ENCODE peak calls at places on chromosomes 5 and 9, in seven cellular contexts. O is GM03348, Q is T-helper 22 cell, V is HuH-7, N is activated B cell treated with CpG ODN at 0.5 μM for 24 hours, H is GM10248, E is AG09319. P is an unnamed sample.

GRCh38 chr9:2494571-2494970 is 127.0 kb upstream of the VLDLR start:
- DNase-seq in V (no peak), H (no peak), O (peak), Q (no peak), N (no peak), E (peak), P (peak)

GRCh38 chr5:92916036-92916435 is 665.0 kb downstream of the NR2F1-AS1 start:
- DNase-seq in N (no peak), H (no peak), E (peak), V (no peak), O (peak), Q (no peak), P (no peak)

GRCh38 chr9:114856210-114856941 is 50.5 kb upstream of the TNFSF15 start:
- DNase-seq in N (no peak), E (peak), O (peak), V (no peak), H (no peak), Q (no peak), P (peak)

GRCh38 chr9:98504883-98505282 is 203.9 kb downstream of the GABBR2 start:
- DNase-seq in O (no peak), Q (no peak), H (no peak), E (no peak), V (no peak), N (no peak), P (no peak)

GRCh38 chr5:173581408-173582197 is 34.8 kb downstream of the BOD1 start:
- DNase-seq in O (peak), V (peak), Q (no peak), E (no peak), N (no peak), H (peak), P (peak)

GRCh38 chr5:98416541-98416940 is 356.9 kb upstream of the RGMB start:
- DNase-seq in H (no peak), N (no peak), E (no peak), V (no peak), Q (no peak), O (no peak), P (no peak)

GRCh38 chr9:137757613-137758029 is 120.0 kb upstream of the CACNA1B start:
- DNase-seq in Q (no peak), N (peak), O (peak), H (peak), V (no peak), E (no peak), P (peak)

GRCh38 chr5:176133289-176133870 is 104.8 kb upstream of the SIMC1 start:
- DNase-seq in O (no peak), H (no peak), V (no peak), Q (no peak), E (no peak), N (no peak), P (no peak)

GRCh38 chr9:137021979-137022619 is 5.9 kb downstream of the ABCA2 start:
- DNase-seq in O (peak), V (peak), H (peak), Q (peak), E (no peak), N (no peak), P (peak)

GRCh38 chr5:107542831-107543231 is 127.9 kb downstream of the EFNA5 start:
- DNase-seq in O (peak), H (no peak), E (peak), V (peak), N (no peak), Q (no peak), P (peak)

GRCh38 chr5:69517763-69518212 is 25.2 kb downstream of the OCLN start:
- DNase-seq in V (peak), N (no peak), E (no peak), O (no peak), H (no peak), Q (no peak), P (peak)

GRCh38 chr5:109690456-109691247 is 925 bp downstream of the MAN2A1 start:
- DNase-seq in Q (peak), E (peak), H (peak), N (peak), O (peak), V (peak), P (peak)

GRCh38 chr9:22452415-22453010 is 5.9 kb downstream of the DMRTA1 start:
- DNase-seq in E (no peak), V (no peak), N (no peak), Q (no peak), H (no peak), O (peak), P (peak)

GRCh38 chr9:125700791-125701190 is 6.2 kb downstream of the MAPKAP1 start:
- DNase-seq in H (peak), N (peak), Q (no peak), E (no peak), V (no peak), O (peak), P (no peak)

GRCh38 chr9:89743576-89744254 is 138.9 kb downstream of the GADD45G start:
- DNase-seq in E (no peak), N (no peak), O (no peak), V (no peak), H (peak), Q (peak), P (no peak)

GRCh38 chr5:125634242-125634835 is 788.9 kb upstream of the GRAMD2B start:
- DNase-seq in E (no peak), N (no peak), V (no peak), O (no peak), H (no peak), Q (no peak), P (no peak)

GRCh38 chr5:44401611-44402010 is 12.4 kb upstream of the FGF10 start:
- DNase-seq in V (no peak), H (no peak), O (no peak), N (no peak), Q (no peak), E (no peak), P (no peak)

GRCh38 chr9:32551491-32552049 is 557 bp upstream of the SMIM27 start:
- DNase-seq in H (peak), V (peak), Q (no peak), O (peak), E (no peak), N (peak), P (peak)

GRCh38 chr9:122263699-122264349 is 816 bp downstream of the RBM18 start:
- DNase-seq in Q (no peak), H (no peak), V (no peak), E (no peak), O (peak), N (no peak), P (no peak)

GRCh38 chr5:10140195-10140973 is 109.3 kb downstream of the ATPSCKMT start:
- DNase-seq in O (peak), H (no peak), E (no peak), N (no peak), Q (no peak), V (peak), P (peak)

GRCh38 chr5:1759378-1759970 is 40.2 kb downstream of the MRPL36 start:
- DNase-seq in O (no peak), Q (no peak), V (no peak), H (no peak), N (no peak), E (no peak), P (no peak)